ENCODE peak calls at places on chromosomes 16 and 17, in five cellular contexts. Z is heart left ventricle, J is pancreas, I is mammary epithelial cell, E is iPS DF 6.9. O is an unnamed sample.

GRCh38 chr16:70267516-70267915 is 15.8 kb upstream of the EXOSC6 start:
- DNase-seq in E (no peak), I (peak; percentile 21), J (no peak), Z (no peak), O (peak; percentile 44)

GRCh38 chr17:8310601-8311123 is 621 bp downstream of the ARHGEF15 start:
- DNase-seq in I (no peak), E (no peak), J (no peak), Z (peak; percentile 61), O (no peak)

GRCh38 chr16:75088226-75088625 is 28.4 kb downstream of the LDHD start:
- DNase-seq in E (no peak), J (no peak), Z (no peak), I (no peak), O (no peak)

GRCh38 chr17:42233148-42233547 is 38.9 kb upstream of the GHDC start:
- DNase-seq in E (no peak), I (peak; percentile 34), Z (no peak), J (no peak), O (no peak)

GRCh38 chr16:31113420-31114124 is 3.9 kb upstream of the KAT8 start:
- DNase-seq in Z (no peak), I (no peak), J (no peak), E (no peak), O (no peak)

GRCh38 chr16:88650749-88651275 is at the start of gene CYBA:
- DNase-seq in E (no peak), Z (peak; percentile 77), I (no peak), J (peak; percentile 59), O (peak; percentile 38)

GRCh38 chr16:25366078-25366477 is 108.4 kb upstream of the ZKSCAN2 start:
- DNase-seq in E (no peak), J (no peak), I (no peak), Z (no peak), O (no peak)

GRCh38 chr17:32802306-32802705 is 74.6 kb downstream of the MYO1D start:
- DNase-seq in E (no peak), J (no peak), Z (no peak), I (no peak), O (no peak)

GRCh38 chr16:10828851-10829331 is 10.3 kb upstream of the TVP23A start:
- DNase-seq in J (peak; percentile 96), I (peak; percentile 73), Z (peak; percentile 98), E (no peak), O (peak; percentile 86)

GRCh38 chr17:29640413-29640812 is 17.7 kb upstream of the CORO6 start:
- DNase-seq in Z (no peak), J (no peak), I (no peak), E (no peak), O (peak; percentile 46)

GRCh38 chr17:40069751-40070643 is 7.2 kb downstream of the THRA start:
- DNase-seq in I (peak; percentile 24), E (no peak), J (peak; percentile 59), Z (peak; percentile 56), O (peak; percentile 51)

GRCh38 chr17:69870751-69871199 is 204.2 kb upstream of the KCNJ16 start:
- DNase-seq in Z (no peak), J (no peak), E (no peak), I (peak; percentile 79), O (peak; percentile 76)

GRCh38 chr16:7340938-7341337 is 8.3 kb downstream of the RBFOX1 start:
- DNase-seq in I (no peak), J (no peak), E (no peak), Z (no peak), O (no peak)

GRCh38 chr17:29107933-29108805 is 65.2 kb downstream of the PIPOX start:
- DNase-seq in J (peak; percentile 97), I (no peak), E (no peak), Z (peak; percentile 69), O (peak; percentile 16)

GRCh38 chr16:73196670-73197069 is 148.7 kb upstream of the ZFHX3 start:
- DNase-seq in E (peak; percentile 43), Z (peak; percentile 64), J (peak; percentile 52), I (peak; percentile 43), O (peak; percentile 46)

GRCh38 chr17:1644493-1645206 is 882 bp downstream of the SCARF1 start:
- DNase-seq in I (peak; percentile 82), E (no peak), J (peak; percentile 21), Z (peak; percentile 40), O (peak; percentile 67)

GRCh38 chr16:47492428-47493357 is 31.6 kb downstream of the PHKB start:
- DNase-seq in Z (peak; percentile 90), E (no peak), J (no peak), I (no peak), O (peak; percentile 39)

GRCh38 chr16:3668626-3669025 is 14.1 kb downstream of the DNASE1 start:
- DNase-seq in J (no peak), I (no peak), E (no peak), Z (no peak), O (no peak)

GRCh38 chr17:79090503-79091372 is 16.1 kb downstream of the ENGASE start:
- DNase-seq in Z (no peak), I (no peak), E (no peak), J (no peak), O (peak; percentile 12)

GRCh38 chr17:74671031-74671771 is 41.5 kb downstream of the CD300LF start:
- DNase-seq in J (peak; percentile 51), E (peak; percentile 94), Z (peak; percentile 83), I (peak; percentile 74), O (peak; percentile 71)

GRCh38 chr17:6913608-6914443 is 82.0 kb upstream of the ALOX12 start:
- DNase-seq in Z (peak; percentile 80), J (peak; percentile 20), I (no peak), E (peak; percentile 29), O (peak; percentile 34)

GRCh38 chr16:70553645-70554044 is 30.0 kb downstream of the SF3B3 start:
- DNase-seq in I (peak; percentile 59), E (no peak), Z (no peak), J (no peak), O (peak; percentile 78)

GRCh38 chr17:7833795-7834553 is at the start of gene KDM6B:
- DNase-seq in J (peak; percentile 92), Z (peak; percentile 95), E (no peak), I (peak; percentile 88), O (peak; percentile 88)

GRCh38 chr17:35089846-35090193 is 26.3 kb upstream of the RFFL start:
- DNase-seq in E (peak; percentile 31), J (no peak), Z (no peak), I (peak; percentile 78), O (peak; percentile 47)

GRCh38 chr17:4293572-4293971 is 29.8 kb upstream of the ANKFY1 start:
- DNase-seq in E (no peak), J (no peak), I (no peak), Z (no peak), O (no peak)

GRCh38 chr17:41563607-41564006 is 8.3 kb downstream of the KRT9 start:
- DNase-seq in Z (no peak), E (no peak), J (no peak), I (no peak), O (no peak)

GRCh38 chr16:89688395-89688794 is 1.9 kb downstream of the CDK10 start:
- DNase-seq in E (no peak), J (no peak), I (no peak), Z (no peak), O (no peak)

GRCh38 chr16:70151941-70152509 is 21.6 kb upstream of the CLEC18C start:
- DNase-seq in I (peak; percentile 45), J (no peak), Z (no peak), E (no peak), O (no peak)

GRCh38 chr16:71460246-71460645 is 1.8 kb downstream of the ZNF23 start:
- DNase-seq in Z (no peak), E (no peak), I (peak; percentile 25), J (no peak), O (peak; percentile 60)

GRCh38 chr16:31093132-31093703 is 1.4 kb downstream of the VKORC1 start:
- DNase-seq in E (no peak), I (peak; percentile 50), J (no peak), Z (peak; percentile 30), O (peak; percentile 41)

GRCh38 chr16:57484515-57485005 is 1.7 kb downstream of the DOK4 start:
- DNase-seq in J (no peak), E (no peak), I (no peak), Z (no peak), O (no peak)

GRCh38 chr17:69560987-69561441 is 146.5 kb downstream of the MAP2K6 start:
- DNase-seq in I (no peak), Z (no peak), J (no peak), E (no peak), O (no peak)

GRCh38 chr16:49592507-49593422 is 219.2 kb downstream of the C16orf78 start:
- DNase-seq in J (no peak), E (peak; percentile 73), Z (peak; percentile 28), I (no peak), O (peak; percentile 30)

GRCh38 chr17:7190276-7190917 is 11.2 kb upstream of the ASGR1 start:
- DNase-seq in I (no peak), J (no peak), Z (no peak), E (no peak), O (no peak)

GRCh38 chr16:85157372-85157771 is 45.1 kb upstream of the CIBAR2 start:
- DNase-seq in J (no peak), Z (no peak), E (no peak), I (no peak), O (no peak)
- H3K27ac ChIP-seq in J (no peak overlapping the region), Z (no peak overlapping the region), E (no peak overlapping the region), I (no peak overlapping the region), O (no peak overlapping the region)

GRCh38 chr16:1944612-1945199 is 1.7 kb upstream of the MSRB1 start:
- DNase-seq in J (no peak), E (no peak), Z (no peak), I (no peak), O (no peak)

GRCh38 chr16:1945559-1946391 is 2.8 kb upstream of the MSRB1 start:
- DNase-seq in Z (no peak), I (no peak), J (no peak), E (no peak), O (no peak)

GRCh38 chr16:1949507-1949906 is 5.0 kb downstream of the RPL3L start:
- DNase-seq in E (no peak), J (no peak), I (no peak), Z (no peak), O (no peak)

GRCh38 chr16:1947369-1947670 is 4.3 kb upstream of the MSRB1 start:
- DNase-seq in J (no peak), Z (no peak), I (no peak), E (no peak), O (no peak)

GRCh38 chr16:1946495-1947368 is 3.7 kb upstream of the MSRB1 start:
- DNase-seq in Z (no peak), I (no peak), E (no peak), J (no peak), O (no peak)
- H3K27ac ChIP-seq in Z (no peak overlapping the region), I (no peak overlapping the region), E (no peak overlapping the region), J (no peak overlapping the region), O (no peak overlapping the region)

DNA sequence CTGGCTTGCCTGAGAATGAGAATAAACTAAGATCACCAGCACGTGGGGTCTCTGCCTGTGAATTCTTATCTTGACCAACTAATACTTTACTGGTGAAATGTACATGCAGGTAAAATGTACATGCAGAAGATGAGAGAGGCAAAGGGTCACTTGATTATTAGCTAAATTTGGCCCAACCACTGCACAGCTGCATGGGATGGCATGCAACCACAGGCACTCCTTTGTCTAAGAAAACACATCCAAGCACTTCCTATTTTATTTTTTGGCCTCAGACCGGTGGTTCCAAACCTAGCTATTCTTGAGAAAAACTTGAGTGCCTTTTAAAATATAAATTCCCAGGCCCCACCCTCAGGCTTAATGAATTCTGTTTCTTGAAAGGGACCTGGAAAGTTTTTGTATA is 77.9 kb downstream of the SYCE1L start:
- DNase-seq in I (no peak), E (no peak), J (no peak), Z (no peak), O (no peak)
- H3K27ac ChIP-seq in I (no peak overlapping the region), E (no peak overlapping the region), J (no peak overlapping the region), Z (no peak overlapping the region), O (no peak overlapping the region)

GRCh38 chr16:84815446-84815845 is 4.3 kb upstream of the CRISPLD2 start:
- DNase-seq in I (no peak), E (no peak), Z (no peak), J (no peak), O (no peak)
- H3K27ac ChIP-seq in I (no peak overlapping the region), E (no peak overlapping the region), Z (no peak overlapping the region), J (no peak overlapping the region), O (no peak overlapping the region)

GRCh38 chr16:84378099-84378498 is 9.8 kb downstream of the ATP2C2 start:
- DNase-seq in I (no peak), E (no peak), Z (no peak), J (no peak), O (no peak)
- H3K27ac ChIP-seq in I (no peak overlapping the region), E (no peak overlapping the region), Z (no peak overlapping the region), J (no peak overlapping the region), O (no peak overlapping the region)

O was measured in fibroblast of lung.